ENCODE peak calls at places on chromosomes 6 and 20, in ten cellular contexts. M is GM23248; L is iris pigment epithelial cell; C is C1 segment of cervical spinal cord; Z is stimulated activated naive B cell treated with anti-CD40 and anti-IgM and Interleukin-4, amounts not matched to agents 10 μg/mL and 1 μg/mL and 100 μg/mL, for 72 hours; P is iPS-NIHi11; Q is left cardiac atrium; T is fibroblast of the conjunctiva; I is type B pancreatic cell; D is M059J. E is an unnamed sample.

GRCh38 chr6:25629202-25629584 is 22.8 kb upstream of the SCGN start:
- DNase-seq in Z (no peak), I (no peak), C (no peak), D (no peak), P (no peak), L (no peak), Q (no peak), T (no peak), M (no peak), E (no peak)

GRCh38 chr6:45801471-45802289 is 214.0 kb downstream of the CLIC5 start:
- DNase-seq in M (peak), Q (no peak), D (peak), L (no peak), T (no peak), Z (no peak), I (no peak), C (no peak), P (no peak), E (no peak)

GRCh38 chr20:38935967-38936407 is 9.8 kb downstream of the FAM83D start:
- DNase-seq in D (peak), P (no peak), I (no peak), Z (no peak), T (no peak), Q (no peak), C (no peak), M (no peak), L (peak), E (no peak)

GRCh38 chr6:4308354-4308753 is 173.0 kb upstream of the ECI2 start:
- DNase-seq in T (no peak), D (no peak), Q (no peak), P (no peak), M (peak), L (peak), Z (no peak), I (no peak), C (no peak), E (no peak)

GRCh38 chr6:31702421-31702818 is 704 bp downstream of the ABHD16A start:
- DNase-seq in D (no peak), P (peak), Z (no peak), I (no peak), L (no peak), T (no peak), M (no peak), C (no peak), Q (no peak), E (no peak)

GRCh38 chr6:125945378-125946141 is 11.0 kb upstream of the HINT3 start:
- DNase-seq in Q (no peak), T (no peak), L (peak), I (no peak), Z (no peak), C (no peak), D (peak), M (peak), P (no peak), E (no peak)

GRCh38 chr20:38109657-38110524 is 55.2 kb downstream of the TGM2 start:
- DNase-seq in D (peak), T (peak), P (no peak), C (no peak), M (peak), L (peak), I (no peak), Q (peak), Z (no peak), E (peak)

GRCh38 chr6:30570263-30570662 is 979 bp upstream of the ABCF1 start:
- DNase-seq in I (no peak), P (no peak), L (no peak), D (no peak), C (no peak), T (no peak), Q (no peak), M (no peak), Z (no peak), E (no peak)

GRCh38 chr20:9338101-9338500 is 176.3 kb upstream of the LAMP5 start:
- DNase-seq in C (no peak), I (no peak), M (no peak), Z (no peak), P (no peak), D (no peak), L (no peak), Q (no peak), T (no peak), E (no peak)

GRCh38 chr6:40796280-40797223 is 209.4 kb upstream of the LRFN2 start:
- DNase-seq in M (peak), P (no peak), D (peak), Q (no peak), I (no peak), C (no peak), T (no peak), Z (no peak), L (no peak), E (no peak)

GRCh38 chr20:1423625-1424106 is 30.8 kb upstream of the FKBP1A start:
- DNase-seq in Q (no peak), Z (no peak), T (peak), L (peak), M (peak), I (no peak), D (peak), P (peak), C (no peak), E (no peak)

GRCh38 chr6:24522090-24522820 is 27.5 kb downstream of the ALDH5A1 start:
- DNase-seq in Q (no peak), P (no peak), L (peak), I (no peak), Z (peak), C (no peak), M (no peak), D (no peak), T (no peak), E (peak)

GRCh38 chr6:31161216-31162126 is 3.1 kb downstream of the TCF19 start:
- DNase-seq in C (no peak), I (no peak), D (no peak), M (no peak), Q (no peak), L (no peak), Z (no peak), P (no peak), T (no peak), E (no peak)

GRCh38 chr20:64113796-64114355 is 6.5 kb upstream of the NPBWR2 start:
- DNase-seq in M (no peak), C (no peak), Q (peak), Z (no peak), T (no peak), D (no peak), I (no peak), P (peak), L (no peak), E (no peak)

GRCh38 chr6:137218473-137218916 is 690 bp downstream of the IFNGR1 start:
- DNase-seq in D (peak), Z (peak), C (peak), I (no peak), L (peak), T (no peak), P (peak), Q (no peak), M (peak), E (no peak)

GRCh38 chr6:10250655-10251220 is 164.1 kb downstream of the TFAP2A start:
- DNase-seq in I (no peak), M (no peak), Q (no peak), T (no peak), L (no peak), P (no peak), D (no peak), Z (no peak), C (no peak), E (no peak)

GRCh38 chr20:1876975-1877603 is 18.1 kb upstream of the SIRPA start:
- DNase-seq in M (peak), T (no peak), C (no peak), I (no peak), Q (no peak), L (no peak), D (no peak), Z (no peak), P (peak), E (no peak)

GRCh38 chr6:4565301-4566250 is 210.6 kb upstream of the CDYL start:
- DNase-seq in I (peak), P (no peak), D (no peak), L (no peak), M (no peak), C (no peak), Q (no peak), Z (no peak), T (no peak), E (no peak)

GRCh38 chr6:123547216-123547978 is 89.4 kb downstream of the TRDN start:
- DNase-seq in P (no peak), Z (no peak), T (no peak), M (no peak), C (no peak), L (no peak), I (no peak), Q (no peak), D (no peak), E (no peak)

GRCh38 chr6:132527791-132528190 is 10.3 kb upstream of the TAAR9 start:
- DNase-seq in I (no peak), D (peak), M (peak), P (no peak), C (no peak), Q (no peak), L (peak), T (no peak), Z (no peak), E (no peak)

GRCh38 chr20:14582855-14583254 is 245.4 kb upstream of the FLRT3 start:
- DNase-seq in C (no peak), T (no peak), M (peak), I (no peak), L (no peak), D (peak), Z (no peak), P (no peak), Q (no peak), E (peak)

GRCh38 chr6:141131616-141132015 is 1001.1 kb upstream of the GJE1 start:
- DNase-seq in M (no peak), I (no peak), Z (no peak), T (no peak), P (no peak), C (no peak), Q (no peak), L (no peak), D (no peak), E (no peak)

GRCh38 chr6:154347981-154348380 is 8.6 kb downstream of the IPCEF1 start:
- DNase-seq in Q (no peak), M (peak), L (no peak), I (no peak), Z (no peak), P (no peak), C (no peak), D (no peak), T (no peak), E (peak)

GRCh38 chr6:145483191-145483996 is 251.9 kb downstream of the EPM2A start:
- DNase-seq in C (no peak), I (no peak), L (peak), Z (no peak), P (no peak), T (no peak), D (peak), M (no peak), Q (no peak), E (no peak)

GRCh38 chr6:77124604-77125003 is 338.7 kb downstream of the HTR1B start:
- DNase-seq in M (peak), Q (no peak), I (no peak), C (no peak), D (peak), L (peak), T (no peak), P (no peak), Z (no peak), E (no peak)

GRCh38 chr20:60966766-60967165 is 285.3 kb upstream of the CDH4 start:
- DNase-seq in Q (no peak), I (no peak), P (no peak), Z (no peak), L (no peak), C (no peak), T (no peak), D (no peak), M (no peak), E (no peak)

GRCh38 chr6:37222125-37222967 is 35.2 kb upstream of the TBC1D22B start:
- DNase-seq in Z (peak), T (peak), L (peak), D (peak), C (peak), Q (peak), M (peak), I (peak), P (peak), E (no peak)

GRCh38 chr20:665276-665675 is 10.3 kb downstream of the SCRT2 start:
- DNase-seq in C (no peak), L (no peak), Q (no peak), Z (no peak), T (no peak), I (no peak), P (no peak), M (no peak), D (no peak), E (no peak)

GRCh38 chr20:1326031-1326930 is 2.7 kb downstream of the SDCBP2 start:
- DNase-seq in C (no peak), Q (peak), T (no peak), I (peak), P (no peak), M (peak), D (no peak), Z (no peak), L (peak), E (no peak)

GRCh38 chr6:126773122-126773805 is 345.2 kb upstream of the RSPO3 start:
- DNase-seq in D (no peak), Z (no peak), M (peak), C (no peak), P (peak), T (no peak), L (peak), Q (no peak), I (no peak), E (no peak)

GRCh38 chr6:140061422-140062041 is 687.1 kb upstream of the CITED2 start:
- DNase-seq in Q (no peak), Z (no peak), C (no peak), I (no peak), T (no peak), P (no peak), D (no peak), M (no peak), L (no peak), E (no peak)

GRCh38 chr6:44041461-44042260 is 85.6 kb downstream of the MRPL14 start:
- DNase-seq in I (no peak), Z (no peak), P (no peak), Q (peak), L (peak), D (peak), T (peak), M (peak), C (no peak), E (peak)

GRCh38 chr20:57398231-57398821 is 7.1 kb downstream of the RBM38 start:
- DNase-seq in C (peak), Z (peak), P (no peak), M (no peak), Q (peak), L (no peak), D (no peak), T (no peak), I (no peak), E (no peak)

E was measured in epithelial cell of proximal tubule.